ENCODE peak calls at places on chromosome 7, in five cellular contexts. O, Z, Y, F and M are unnamed samples.

GRCh38 chr7:66920256-66920655 is 769 bp upstream of the TMEM248 start:
- DNase-seq in O (no peak), Z (no peak), Y (no peak), F (no peak), M (no peak)

GRCh38 chr7:51256244-51256781 is 60.3 kb downstream of the COBL start:
- DNase-seq in O (no peak), Z (no peak), Y (no peak), F (no peak), M (no peak)

GRCh38 chr7:144713850-144714249 is 122.0 kb downstream of the TPK1 start:
- DNase-seq in O (no peak), Z (no peak), Y (no peak), F (no peak), M (no peak)

GRCh38 chr7:29359480-29360093 is 165.0 kb downstream of the CHN2 start:
- DNase-seq in O (peak; percentile 47), Z (no peak), Y (no peak), F (no peak), M (no peak)

GRCh38 chr7:21293771-21294170 is 134.1 kb upstream of the SP4 start:
- DNase-seq in O (no peak), Z (no peak), Y (no peak), F (no peak), M (no peak)

GRCh38 chr7:519429-519973 is at the start of gene PDGFA:
- DNase-seq in O (peak; percentile 59), Z (no peak), Y (no peak), F (peak; percentile 53), M (peak; percentile 64)

GRCh38 chr7:102404005-102404861 is 8.1 kb downstream of the PRKRIP1 start:
- DNase-seq in O (peak; percentile 58), Z (peak; percentile 57), Y (peak; percentile 75), F (peak; percentile 56), M (peak; percentile 41)

GRCh38 chr7:74485611-74486010 is 31.9 kb downstream of the GTF2IRD1 start:
- DNase-seq in O (no peak), Z (no peak), Y (no peak), F (peak; percentile 22), M (no peak)

GRCh38 chr7:42946616-42946928 is 14.4 kb downstream of the MRPL32 start:
- DNase-seq in O (no peak), Z (no peak), Y (no peak), F (no peak), M (no peak)

GRCh38 chr7:114548576-114548975 is 134.0 kb downstream of the FOXP2 start:
- DNase-seq in O (no peak), Z (no peak), Y (no peak), F (no peak), M (no peak)

GRCh38 chr7:152869041-152869676 is 109.6 kb downstream of the ACTR3B start:
- DNase-seq in O (no peak), Z (no peak), Y (no peak), F (no peak), M (no peak)

GRCh38 chr7:3482147-3482921 is 181.3 kb downstream of the SDK1 start:
- DNase-seq in O (peak; percentile 43), Z (no peak), Y (no peak), F (peak; percentile 64), M (peak; percentile 40)

GRCh38 chr7:32496052-32496813 is 944 bp downstream of the AVL9 start:
- DNase-seq in O (no peak), Z (no peak), Y (no peak), F (no peak), M (no peak)

GRCh38 chr7:45697576-45698136 is 123.5 kb downstream of the ADCY1 start:
- DNase-seq in O (no peak), Z (no peak), Y (no peak), F (no peak), M (no peak)

GRCh38 chr7:7737674-7738073 is 19.3 kb upstream of the RPA3 start:
- DNase-seq in O (no peak), Z (no peak), Y (no peak), F (no peak), M (no peak)

GRCh38 chr7:106047818-106048490 is 64.2 kb downstream of the SYPL1 start:
- DNase-seq in O (no peak), Z (no peak), Y (no peak), F (no peak), M (no peak)

GRCh38 chr7:19939746-19940145 is 166.3 kb upstream of the TMEM196 start:
- DNase-seq in O (no peak), Z (no peak), Y (no peak), F (peak; percentile 16), M (no peak)

GRCh38 chr7:158705234-158705890 is 758 bp upstream of the NCAPG2 start:
- DNase-seq in O (no peak), Z (no peak), Y (no peak), F (no peak), M (no peak)

GRCh38 chr7:112556633-112557032 is 75.8 kb downstream of the LSMEM1 start:
- DNase-seq in O (no peak), Z (no peak), Y (peak; percentile 15), F (peak; percentile 65), M (no peak)

DNA sequence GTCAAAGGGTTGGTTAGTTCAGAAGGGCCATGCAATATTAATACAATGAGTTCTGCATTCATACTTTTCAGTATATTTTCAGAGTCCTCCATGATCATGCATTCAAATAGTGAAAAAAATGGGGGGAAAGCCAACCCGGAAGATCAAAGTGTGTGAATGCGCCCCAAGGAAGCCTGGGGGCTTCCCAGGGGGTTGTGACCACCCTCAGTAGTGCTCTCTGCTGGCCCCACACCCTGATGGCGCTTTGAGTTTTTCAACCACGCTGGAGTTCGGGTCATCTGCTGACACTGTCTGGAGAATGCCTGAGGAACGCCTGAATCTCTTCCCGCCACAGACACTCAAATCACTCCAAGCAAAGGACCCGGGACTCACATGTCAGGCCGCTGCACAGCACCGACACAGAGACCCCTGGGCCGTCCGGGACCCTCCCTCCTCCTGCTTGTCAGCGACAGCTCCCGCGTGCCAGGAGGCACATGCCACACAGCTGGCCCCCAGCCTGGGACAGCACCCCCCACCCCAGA is 1.0 kb downstream of the TNS3 start:
- DNase-seq in O (no peak), Z (no peak), Y (no peak), F (no peak), M (peak; percentile 31)
- TF ChIP-seq CTCF in O (no peak), Z (no peak), Y (no peak), F (no peak), M (no peak)

GRCh38 chr7:153948055-153948454 is 104.1 kb upstream of the DPP6 start:
- DNase-seq in O (no peak), Z (no peak), Y (no peak), F (no peak), M (no peak)

GRCh38 chr7:153941061-153941460 is 111.1 kb upstream of the DPP6 start:
- DNase-seq in O (no peak), Z (no peak), Y (no peak), F (no peak), M (no peak)

GRCh38 chr7:153942036-153942435 is 110.2 kb upstream of the DPP6 start:
- DNase-seq in O (no peak), Z (no peak), Y (no peak), F (no peak), M (no peak)

GRCh38 chr7:153939654-153940053 is 112.5 kb upstream of the DPP6 start:
- DNase-seq in O (no peak), Z (no peak), Y (no peak), F (no peak), M (no peak)

DNA sequence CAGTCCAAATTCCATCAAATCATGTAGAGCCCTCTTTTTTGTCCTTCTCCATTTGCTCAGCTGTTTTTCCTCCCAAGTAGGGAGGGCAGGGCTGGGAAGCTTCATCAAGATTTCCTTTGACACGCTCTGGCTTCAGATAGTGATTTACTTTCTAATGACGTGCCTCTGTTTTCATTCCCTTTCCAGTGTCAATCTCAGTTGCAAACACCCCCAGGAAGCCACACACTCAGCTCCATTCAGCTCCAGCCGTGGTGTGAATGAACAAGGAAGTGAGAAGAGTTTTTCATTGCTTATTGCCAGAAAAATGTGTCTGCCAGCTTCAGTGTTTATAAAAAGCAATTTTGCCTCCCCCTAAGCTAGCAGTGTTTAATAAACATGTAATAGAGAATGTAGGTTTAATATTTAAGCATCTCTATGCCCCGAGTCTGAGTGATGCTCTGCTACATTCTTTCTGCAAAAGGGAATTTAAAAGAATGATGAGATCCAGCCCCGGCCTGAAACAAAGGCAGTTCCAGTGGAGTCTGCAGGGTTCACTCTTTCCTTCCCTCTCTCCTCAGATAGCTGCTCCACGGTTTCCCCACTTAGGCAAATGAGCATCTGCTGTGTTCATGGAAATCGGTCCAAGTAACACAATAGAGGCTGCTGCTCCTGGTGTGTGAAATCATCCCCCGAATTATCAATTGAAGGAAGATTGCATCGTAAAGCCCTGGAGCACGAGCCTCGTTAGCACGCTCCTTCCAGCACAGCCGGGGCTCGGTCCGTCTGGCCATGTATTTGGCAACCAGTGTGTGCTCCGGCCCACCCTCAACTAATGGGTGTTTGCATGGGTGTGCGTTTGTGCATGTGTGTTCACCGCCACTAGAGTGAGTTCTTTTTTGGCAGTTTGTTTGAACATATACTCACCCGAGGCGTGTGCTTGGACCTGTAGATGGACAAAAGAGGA is 108.5 kb upstream of the DPP6 start:
- DNase-seq in O (no peak), Z (no peak), Y (no peak), F (no peak), M (no peak)
- TF ChIP-seq CTCF in O (no peak), Z (no peak), Y (no peak), F (no peak), M (no peak)

DNA sequence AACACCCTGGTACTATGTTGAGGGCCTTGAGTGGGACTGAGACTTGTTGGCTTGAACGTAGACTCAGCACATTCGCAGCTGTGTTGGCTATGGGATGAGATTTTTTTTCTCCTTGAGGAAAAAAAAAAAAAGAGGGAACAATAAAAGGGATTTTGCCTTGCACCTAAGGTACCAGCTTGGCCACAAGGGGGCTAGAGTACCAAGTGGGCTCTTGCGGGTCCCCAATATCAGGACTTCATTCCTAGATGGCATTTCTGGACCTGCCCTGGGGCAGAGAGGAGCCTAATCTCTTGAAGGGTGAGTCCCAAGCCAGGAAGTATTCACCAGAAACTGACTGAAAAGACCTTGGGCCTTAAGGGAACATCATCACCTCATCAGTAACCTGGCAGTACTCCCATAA is 1083.6 kb upstream of the PHF14 start:
- DNase-seq in O (no peak), Z (no peak), Y (no peak), F (no peak), M (no peak)
- TF ChIP-seq CTCF in O (no peak), Z (no peak), Y (no peak), F (no peak), M (no peak)

GRCh38 chr7:13282377-13282980 is 595.0 kb downstream of the ARL4A start:
- DNase-seq in O (no peak), Z (no peak), Y (no peak), F (peak; percentile 38), M (no peak)

GRCh38 chr7:13278020-13278419 is 590.6 kb downstream of the ARL4A start:
- DNase-seq in O (no peak), Z (no peak), Y (no peak), F (no peak), M (no peak)

GRCh38 chr7:13276977-13277376 is 589.5 kb downstream of the ARL4A start:
- DNase-seq in O (no peak), Z (no peak), Y (no peak), F (no peak), M (no peak)

DNA sequence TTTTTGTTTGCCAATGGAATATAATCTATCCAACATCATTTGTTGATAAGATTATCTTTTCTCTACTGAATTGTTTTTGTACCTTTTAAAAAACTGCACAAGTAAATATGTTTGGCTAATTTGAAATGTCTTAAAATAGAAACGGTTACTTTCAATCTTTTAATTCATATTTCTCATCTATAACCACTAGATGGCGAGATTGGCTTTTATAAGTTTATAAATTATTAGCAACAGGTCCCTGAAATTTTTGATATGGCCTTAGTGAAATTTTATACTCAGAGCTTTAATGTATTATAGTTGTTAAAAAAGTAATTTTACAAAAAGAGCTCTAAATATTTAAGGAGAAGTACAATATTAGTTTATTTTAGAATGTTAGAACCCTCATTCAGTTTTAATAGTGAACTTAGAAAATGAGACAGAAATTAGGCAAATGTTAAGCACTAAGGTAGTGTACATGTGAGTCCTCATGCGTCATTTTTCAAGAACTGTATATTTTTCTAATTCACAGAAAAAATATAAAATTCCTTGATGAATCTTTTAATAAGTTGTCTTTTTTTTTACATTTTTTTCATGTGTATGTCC is 592.5 kb downstream of the ARL4A start:
- DNase-seq in O (no peak), Z (no peak), Y (no peak), F (peak; percentile 44), M (no peak)
- TF ChIP-seq CTCF in O (peak; percentile 78), Z (peak; percentile 46), Y (no peak), F (peak; percentile 33), M (peak; percentile 57)